ENCODE peak calls at places on chromosomes 12 and 14, in seven cellular contexts. E, Y, H, L, T, D and J are unnamed samples.

GRCh38 chr14:57085801-57086200 is 182.9 kb downstream of the EXOC5 start:
- DNase-seq in E (no peak), Y (no peak), H (no peak), L (no peak), T (no peak), D (no peak), J (no peak)

GRCh38 chr12:103571286-103571685 is 15.8 kb upstream of the STAB2 start:
- DNase-seq in E (no peak), Y (no peak), H (peak; percentile 26), L (no peak), T (peak; percentile 26), D (no peak), J (no peak)

GRCh38 chr14:93994919-93995682 is 2.0 kb upstream of the CCDC197 start:
- DNase-seq in E (peak; percentile 92), Y (peak; percentile 88), H (no peak), L (peak; percentile 55), T (no peak), D (peak; percentile 94), J (no peak)

GRCh38 chr12:102631274-102631673 is 150.9 kb upstream of the IGF1 start:
- DNase-seq in E (no peak), Y (peak; percentile 82), H (no peak), L (no peak), T (no peak), D (no peak), J (no peak)

GRCh38 chr12:66822961-66823360 is 144.1 kb upstream of the GRIP1 start:
- DNase-seq in E (no peak), Y (no peak), H (no peak), L (no peak), T (no peak), D (no peak), J (no peak)

GRCh38 chr12:119711693-119712092 is 43.8 kb downstream of the PRKAB1 start:
- DNase-seq in E (no peak), Y (no peak), H (no peak), L (no peak), T (no peak), D (no peak), J (no peak)

GRCh38 chr14:88299865-88300264 is 23.2 kb downstream of the KCNK10 start:
- DNase-seq in E (no peak), Y (no peak), H (no peak), L (no peak), T (no peak), D (no peak), J (no peak)

GRCh38 chr12:117165342-117165741 is 24.9 kb downstream of the FBXO21 start:
- DNase-seq in E (no peak), Y (no peak), H (no peak), L (peak; percentile 62), T (no peak), D (no peak), J (no peak)

GRCh38 chr12:117393656-117394055 is 32.2 kb upstream of the NOS1 start:
- DNase-seq in E (no peak), Y (no peak), H (no peak), L (no peak), T (no peak), D (no peak), J (no peak)

GRCh38 chr12:24418157-24418556 is 468.7 kb upstream of the SOX5 start:
- DNase-seq in E (no peak), Y (peak; percentile 69), H (no peak), L (no peak), T (no peak), D (no peak), J (no peak)

DNA sequence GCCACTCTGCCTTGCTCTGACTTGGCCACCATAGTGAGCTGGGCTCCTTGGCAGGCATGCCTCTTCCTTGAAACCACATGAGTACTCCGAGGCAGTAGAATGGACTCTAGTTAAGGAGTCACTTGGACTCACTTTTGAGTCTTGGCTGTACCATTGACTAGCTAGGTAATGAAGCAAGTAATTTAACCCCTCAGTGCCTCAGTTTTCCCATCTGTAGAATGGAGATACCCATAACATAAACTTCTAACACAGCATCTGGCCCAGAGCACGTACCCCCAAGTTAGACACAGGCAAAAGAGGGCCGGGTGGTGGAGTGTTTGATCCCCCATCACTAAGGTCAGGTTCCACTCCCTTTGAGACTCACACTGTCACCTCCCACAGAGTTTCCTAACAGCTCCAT is 8.3 kb downstream of the KRT77 start:
- DNase-seq in E (no peak), Y (no peak), H (no peak), L (no peak), T (no peak), D (no peak), J (no peak)
- H3K27me3 ChIP-seq in E (peaks cover 12% of the 10 kb centered on the region), Y (peaks cover 47% of the 10 kb centered on the region), H (no peaks in the 10 kb centered on the region), L (no peaks in the 10 kb centered on the region), T (peaks cover 7% of the 10 kb centered on the region), D (peaks cover 26% of the 10 kb centered on the region), J (no peaks in the 10 kb centered on the region)

DNA sequence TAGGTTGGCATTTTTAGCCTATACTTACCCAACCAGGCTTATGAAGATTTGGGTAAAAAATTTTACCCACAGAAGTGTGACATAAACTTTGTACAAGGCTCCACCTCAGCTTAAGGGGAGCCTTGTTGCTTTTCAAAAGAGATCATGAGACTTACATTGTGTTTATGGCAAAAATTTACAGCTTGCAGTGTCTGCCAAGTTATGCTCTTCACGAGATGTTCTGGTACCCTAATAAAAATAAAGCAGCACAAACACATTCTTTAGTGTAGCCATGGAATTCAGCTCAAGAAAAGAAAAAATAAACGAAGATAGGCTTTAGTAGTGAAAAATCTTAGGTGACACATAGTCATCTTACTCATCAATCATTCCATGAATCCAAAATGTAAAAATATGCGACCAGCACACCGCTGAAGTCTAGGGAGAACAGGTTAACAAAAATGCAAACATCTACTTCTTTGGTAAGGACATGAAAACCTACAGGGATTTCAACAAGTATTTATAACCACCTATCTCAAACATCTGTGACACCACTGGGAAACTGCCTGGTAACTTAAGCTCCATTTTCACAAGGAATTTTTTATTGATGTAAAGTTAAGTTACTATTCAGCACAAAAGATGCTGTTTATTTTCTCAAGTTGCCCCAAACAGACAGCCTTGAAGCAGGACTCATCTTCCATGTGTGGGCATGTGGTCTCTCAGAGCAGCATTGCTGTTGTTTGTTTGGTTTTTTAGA is 32.9 kb downstream of the DMAC2L start:
- DNase-seq in E (no peak), Y (peak; percentile 57), H (no peak), L (no peak), T (no peak), D (no peak), J (no peak)
- H3K4me1 ChIP-seq in E (peaks cover 15% of the 10 kb centered on the region), Y (peaks cover 22% of the 10 kb centered on the region), H (no peaks in the 10 kb centered on the region), L (no peaks in the 10 kb centered on the region), T (peaks cover 10% of the 10 kb centered on the region), D (peaks cover 8% of the 10 kb centered on the region), J (no peaks in the 10 kb centered on the region)

GRCh38 chr12:6873094-6874006 is at the start of gene SPSB2:
- DNase-seq in E (peak; percentile 98), Y (peak; percentile 92), H (peak; percentile 100), L (peak; percentile 97), T (peak; percentile 89), D (peak; percentile 93), J (peak; percentile 94)

GRCh38 chr12:6868211-6869048 is 1.1 kb downstream of the TPI1 start:
- DNase-seq in E (no peak), Y (peak; percentile 29), H (no peak), L (no peak), T (no peak), D (peak; percentile 52), J (no peak)

GRCh38 chr12:6869049-6870021 is 2.0 kb downstream of the TPI1 start:
- DNase-seq in E (peak; percentile 85), Y (peak; percentile 70), H (peak; percentile 71), L (peak; percentile 75), T (peak; percentile 64), D (peak; percentile 82), J (peak; percentile 88)

GRCh38 chr12:6872073-6873048 is 742 bp downstream of the SPSB2 start:
- DNase-seq in E (peak; percentile 93), Y (peak; percentile 64), H (peak; percentile 89), L (peak; percentile 76), T (peak; percentile 49), D (peak; percentile 76), J (peak; percentile 76)

GRCh38 chr12:6871052-6871957 is 1.8 kb downstream of the SPSB2 start:
- DNase-seq in E (no peak), Y (no peak), H (peak; percentile 54), L (no peak), T (peak; percentile 56), D (no peak), J (no peak)
- TF ChIP-seq CTCF in E (no peak), Y (no peak), H (no peak), L (no peak), T (peak; percentile 12), D (no peak), J (no peak)

GRCh38 chr12:130162267-130162666 is at the start of gene FZD10:
- DNase-seq in E (no peak), Y (no peak), H (peak; percentile 8), L (peak; percentile 9), T (no peak), D (peak; percentile 22), J (peak; percentile 32)

GRCh38 chr12:130160306-130160705 is 2.0 kb upstream of the FZD10 start:
- DNase-seq in E (no peak), Y (no peak), H (no peak), L (no peak), T (no peak), D (no peak), J (no peak)

GRCh38 chr12:130161261-130162231 is 718 bp upstream of the FZD10 start:
- DNase-seq in E (no peak), Y (no peak), H (peak; percentile 12), L (peak; percentile 20), T (no peak), D (no peak), J (no peak)

GRCh38 chr12:130158775-130159100 is 3.5 kb upstream of the FZD10 start:
- DNase-seq in E (no peak), Y (no peak), H (no peak), L (no peak), T (no peak), D (no peak), J (no peak)

DNA sequence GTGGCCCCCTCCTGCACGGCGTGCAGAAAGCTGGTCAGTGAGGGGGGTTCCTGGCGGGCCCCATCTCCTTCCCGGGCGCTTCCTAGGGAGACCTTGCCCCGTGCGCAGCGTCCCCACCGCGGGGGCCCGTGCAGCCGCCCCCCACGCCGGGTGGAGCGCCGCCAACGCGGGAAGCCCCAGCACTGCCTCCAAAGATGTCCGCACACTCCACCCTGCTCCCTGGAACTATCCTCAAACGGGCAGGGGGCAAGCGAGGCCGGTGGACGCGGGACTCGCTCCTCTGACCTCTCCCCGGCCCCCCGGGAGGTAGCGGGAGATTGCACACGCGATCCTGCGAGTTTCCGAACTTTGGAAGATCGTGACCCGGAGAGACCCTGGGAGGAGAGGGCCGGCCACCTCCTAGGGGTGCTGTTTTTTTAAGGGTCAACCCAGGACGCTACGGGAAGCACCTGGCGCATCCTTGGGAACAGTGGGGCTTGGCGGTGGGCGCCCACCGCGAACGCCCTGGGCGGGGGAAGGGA is 1.5 kb upstream of the FZD10 start:
- DNase-seq in E (no peak), Y (no peak), H (peak; percentile 14), L (no peak), T (no peak), D (no peak), J (no peak)
- H3K27me3 ChIP-seq in E (peaks cover 16% of the 10 kb centered on the region), Y (no peaks in the 10 kb centered on the region), H (no peaks in the 10 kb centered on the region), L (peaks cover 19% of the 10 kb centered on the region), T (no peaks in the 10 kb centered on the region), D (peaks cover 31% of the 10 kb centered on the region), J (peaks cover 2% of the 10 kb centered on the region)